ENCODE peak calls at places on chromosomes 11 and 22, in ten cellular contexts. N is pulmonary artery endothelial cell; Q is HuH-7.5; W is ureter; P is activated gamma-delta T cell treated with anti-CD3 and anti-CD28 coated beads, Interleukin-2, amount 50 U/mL, for 16 hours; G is Right ventricle myocardium superior; K is NCI-H1694 treated with DMSO at 0.1 percent for 48 hours; V is putamen; M is tibial nerve; S is Peyer's patch. O is an unnamed sample.
A peak's percentile ranks its signal among the peaks of the same experiment; 100 is the strongest.

GRCh38 chr11:109946322-109946846 is 146.8 kb upstream of the ZC3H12C start:
- DNase-seq in K (peak; percentile 31), P (peak; percentile 17), W (peak; percentile 86), G (peak; percentile 88), N (peak; percentile 93), M (peak; percentile 81), S (peak; percentile 93), V (peak; percentile 91), Q (peak; percentile 25), O (peak; percentile 90)

GRCh38 chr11:125790825-125791224 is 2.9 kb downstream of the PATE3 start:
- DNase-seq in N (no peak), G (no peak), V (no peak), S (no peak), K (no peak), M (no peak), P (no peak), Q (no peak), W (no peak), O (no peak)

GRCh38 chr11:16030664-16031063 is 325.7 kb downstream of the SOX6 start:
- DNase-seq in M (no peak), Q (no peak), G (no peak), S (no peak), W (no peak), P (no peak), K (no peak), V (no peak), N (no peak), O (no peak)

GRCh38 chr11:34731596-34731995 is 110.7 kb downstream of the EHF start:
- DNase-seq in K (no peak), Q (no peak), V (no peak), W (no peak), S (no peak), P (no peak), N (no peak), G (no peak), M (no peak), O (no peak)

GRCh38 chr22:22030493-22031182 is 48.1 kb upstream of the TOP3B start:
- DNase-seq in G (peak; percentile 48), N (no peak), M (no peak), Q (no peak), P (no peak), V (no peak), W (no peak), S (peak; percentile 85), K (no peak), O (no peak)

GRCh38 chr11:130798280-130798679 is 118.0 kb downstream of the SNX19 start:
- DNase-seq in M (no peak), V (no peak), P (no peak), S (no peak), N (no peak), G (no peak), K (no peak), Q (no peak), W (no peak), O (no peak)

GRCh38 chr11:60838132-60838531 is 3.8 kb upstream of the CCDC86 start:
- DNase-seq in S (no peak), Q (peak; percentile 75), M (no peak), P (no peak), W (no peak), K (no peak), V (no peak), G (no peak), N (no peak), O (no peak)

GRCh38 chr11:78698612-78699011 is 123.9 kb upstream of the NARS2 start:
- DNase-seq in G (peak; percentile 66), V (no peak), P (no peak), W (no peak), Q (no peak), M (peak; percentile 27), N (no peak), S (no peak), K (no peak), O (no peak)

GRCh38 chr11:127677813-127678212 is 677.2 kb upstream of the KIRREL3 start:
- DNase-seq in Q (no peak), V (no peak), W (no peak), S (no peak), K (no peak), N (no peak), G (no peak), M (no peak), P (no peak), O (no peak)

GRCh38 chr22:26958378-26958777 is 301.0 kb downstream of the MIAT start:
- DNase-seq in P (no peak), G (no peak), Q (no peak), K (no peak), W (no peak), N (no peak), V (no peak), M (no peak), S (no peak), O (no peak)

GRCh38 chr11:67002921-67003411 is 20.0 kb upstream of the SYT12 start:
- DNase-seq in S (no peak), G (no peak), Q (peak; percentile 89), V (no peak), M (no peak), W (no peak), P (no peak), N (no peak), K (no peak), O (no peak)

GRCh38 chr11:17021550-17021949 is 7.3 kb upstream of the PLEKHA7 start:
- DNase-seq in K (no peak), S (no peak), P (no peak), N (no peak), Q (no peak), V (no peak), W (no peak), G (no peak), M (no peak), O (no peak)

GRCh38 chr11:116590844-116591575 is 181.8 kb downstream of the BUD13 start:
- DNase-seq in Q (no peak), K (no peak), V (no peak), M (no peak), N (no peak), S (no peak), W (no peak), P (no peak), G (no peak), O (no peak)

GRCh38 chr11:116175707-116176106 is 597.1 kb downstream of the BUD13 start:
- DNase-seq in G (no peak), S (no peak), Q (no peak), W (peak; percentile 18), K (no peak), V (no peak), N (no peak), P (no peak), M (no peak), O (peak; percentile 1)

GRCh38 chr11:101914349-101914736 is 467 bp upstream of the CEP126 start:
- DNase-seq in Q (no peak), G (no peak), P (no peak), N (no peak), W (no peak), K (no peak), M (no peak), V (no peak), S (no peak), O (no peak)

GRCh38 chr22:29997516-29997915 is 82.7 kb upstream of the HORMAD2 start:
- DNase-seq in G (no peak), V (no peak), K (no peak), W (no peak), Q (no peak), N (no peak), S (no peak), M (no peak), P (no peak), O (no peak)

GRCh38 chr22:20056161-20056560 is 23.9 kb upstream of the DGCR8 start:
- DNase-seq in W (no peak), G (no peak), M (no peak), Q (no peak), P (no peak), N (no peak), V (no peak), S (no peak), K (no peak), O (no peak)

GRCh38 chr22:45905924-45906865 is 70.8 kb downstream of the WNT7B start:
- DNase-seq in W (no peak), V (no peak), N (no peak), M (no peak), P (no peak), S (no peak), K (no peak), G (peak; percentile 64), Q (no peak), O (no peak)

GRCh38 chr22:45866398-45867117 is 110.4 kb downstream of the WNT7B start:
- DNase-seq in M (no peak), K (no peak), V (no peak), Q (no peak), N (no peak), P (no peak), W (no peak), S (no peak), G (no peak), O (peak; percentile 17)

GRCh38 chr11:78975081-78975480 is 400.4 kb upstream of the NARS2 start:
- DNase-seq in G (no peak), Q (no peak), P (no peak), N (no peak), K (no peak), M (no peak), W (no peak), V (no peak), S (no peak), O (no peak)

GRCh38 chr22:37824674-37825641 is 1.8 kb downstream of the GALR3 start:
- DNase-seq in V (no peak), S (no peak), K (no peak), Q (no peak), G (no peak), N (no peak), M (no peak), W (no peak), P (no peak), O (no peak)

GRCh38 chr11:5831196-5831829 is 10.4 kb downstream of the OR52E6 start:
- DNase-seq in K (no peak), N (no peak), S (no peak), V (no peak), P (no peak), G (no peak), W (no peak), Q (no peak), M (no peak), O (no peak)

GRCh38 chr11:556175-556699 is 4.3 kb downstream of the LMNTD2 start:
- DNase-seq in G (no peak), Q (no peak), K (no peak), M (no peak), P (no peak), W (no peak), V (no peak), N (no peak), S (no peak), O (no peak)

GRCh38 chr22:23504522-23504921 is 75.6 kb downstream of the IGLL1 start:
- DNase-seq in V (no peak), G (no peak), W (no peak), K (no peak), P (no peak), M (no peak), S (no peak), Q (no peak), N (no peak), O (no peak)

GRCh38 chr11:64894070-64894811 is 15.8 kb upstream of the EHD1 start:
- DNase-seq in V (peak; percentile 49), P (peak; percentile 92), M (peak; percentile 68), S (peak; percentile 97), K (peak; percentile 18), N (no peak), G (peak; percentile 95), W (peak; percentile 83), Q (peak; percentile 92), O (peak; percentile 96)

GRCh38 chr11:127362754-127363153 is 362.2 kb upstream of the KIRREL3 start:
- DNase-seq in K (no peak), Q (no peak), M (no peak), G (no peak), S (no peak), P (no peak), W (no peak), N (no peak), V (no peak), O (no peak)

GRCh38 chr22:48800886-48801607 is 1026.6 kb downstream of the BRD1 start:
- DNase-seq in M (no peak), G (no peak), W (peak; percentile 12), P (no peak), K (no peak), S (no peak), Q (no peak), N (no peak), V (no peak), O (no peak)

GRCh38 chr22:39090426-39091064 is 6.5 kb upstream of the APOBEC3H start:
- DNase-seq in V (no peak), N (no peak), W (no peak), S (peak; percentile 87), M (no peak), G (no peak), K (no peak), Q (no peak), P (peak; percentile 87), O (no peak)

O was measured in colonic mucosa.